ENCODE peak calls at places on chromosomes 4 and X, in six cellular contexts. R is AG04450, E is lower leg skin, L is AG09309, J is small intestine, N is memory B cell. H is an unnamed sample.

GRCh38 chr4:68348577-68348976 is 1.3 kb downstream of the YTHDC1 start:
- DNase-seq in R (no peak), E (no peak), L (no peak), J (no peak), N (no peak), H (no peak)

GRCh38 chrX:46216406-46216805 is 328.8 kb downstream of the ZNF674 start:
- DNase-seq in R (no peak), E (no peak), L (no peak), J (no peak), N (no peak), H (no peak)

GRCh38 chr4:90621080-90621479 is 493.9 kb downstream of the CCSER1 start:
- DNase-seq in R (no peak), E (no peak), L (no peak), J (no peak), N (no peak), H (no peak)

GRCh38 chr4:7734651-7735260 is 204.9 kb downstream of the AFAP1 start:
- DNase-seq in R (no peak), E (no peak), L (no peak), J (no peak), N (no peak), H (no peak)

GRCh38 chrX:56216332-56216731 is 15.8 kb upstream of the KLF8 start:
- DNase-seq in R (no peak), E (no peak), L (no peak), J (no peak), N (no peak), H (no peak)

GRCh38 chr4:138275946-138276621 is 33.9 kb upstream of the SLC7A11 start:
- DNase-seq in R (peak), E (no peak), L (peak), J (no peak), N (no peak), H (no peak)

GRCh38 chr4:141853091-141853734 is 216.8 kb downstream of the IL15 start:
- DNase-seq in R (no peak), E (peak), L (no peak), J (peak), N (no peak), H (no peak)

GRCh38 chr4:44320833-44321232 is 127.8 kb downstream of the KCTD8 start:
- DNase-seq in R (no peak), E (no peak), L (no peak), J (no peak), N (no peak), H (no peak)

GRCh38 chr4:75555294-75556164 is at the start of gene ODAPH:
- DNase-seq in R (no peak), E (no peak), L (no peak), J (peak), N (peak), H (no peak)

GRCh38 chr4:8225704-8226443 is 26.8 kb downstream of the SH3TC1 start:
- DNase-seq in R (no peak), E (no peak), L (no peak), J (no peak), N (no peak), H (no peak)

GRCh38 chr4:32429151-32429550 is 1709.0 kb downstream of the PCDH7 start:
- DNase-seq in R (no peak), E (no peak), L (no peak), J (no peak), N (no peak), H (no peak)

GRCh38 chr4:27635936-27636913 is 775.6 kb downstream of the STIM2 start:
- DNase-seq in R (no peak), E (no peak), L (no peak), J (no peak), N (no peak), H (no peak)

GRCh38 chr4:110586137-110586850 is 36.6 kb downstream of the PITX2 start:
- DNase-seq in R (peak), E (no peak), L (peak), J (peak), N (no peak), H (no peak)

GRCh38 chr4:8330821-8331566 is 61.4 kb downstream of the HTRA3 start:
- DNase-seq in R (no peak), E (no peak), L (no peak), J (no peak), N (no peak), H (no peak)

GRCh38 chr4:6369511-6369910 is 99.9 kb downstream of the WFS1 start:
- DNase-seq in R (no peak), E (no peak), L (no peak), J (no peak), N (no peak), H (no peak)

GRCh38 chr4:99644453-99644852 is 13.2 kb downstream of the C4orf54 start:
- DNase-seq in R (no peak), E (no peak), L (no peak), J (no peak), N (no peak), H (no peak)

GRCh38 chr4:97404876-97405523 is 738.3 kb downstream of the STPG2 start:
- DNase-seq in R (no peak), E (no peak), L (no peak), J (no peak), N (no peak), H (no peak)

GRCh38 chr4:26264109-26264508 is 56.7 kb upstream of the RBPJ start:
- DNase-seq in R (no peak), E (no peak), L (no peak), J (no peak), N (no peak), H (no peak)

GRCh38 chrX:153816821-153817220 is 13.5 kb downstream of the PDZD4 start:
- DNase-seq in R (no peak), E (no peak), L (no peak), J (no peak), N (no peak), H (peak)

GRCh38 chrX:13357925-13358324 is 38.1 kb upstream of the ATXN3L start:
- DNase-seq in R (no peak), E (peak), L (no peak), J (no peak), N (no peak), H (no peak)

GRCh38 chr4:174537634-174538033 is 15.3 kb upstream of the HPGD start:
- DNase-seq in R (no peak), E (no peak), L (no peak), J (no peak), N (no peak), H (no peak)

GRCh38 chr4:3407930-3408792 is 33.6 kb upstream of the HGFAC start:
- DNase-seq in R (no peak), E (no peak), L (no peak), J (no peak), N (no peak), H (peak)

GRCh38 chr4:69874507-69874906 is 14.6 kb upstream of the SULT1E1 start:
- DNase-seq in R (no peak), E (no peak), L (no peak), J (no peak), N (no peak), H (no peak)

GRCh38 chr4:76725039-76725438 is 172.9 kb downstream of the SOWAHB start:
- DNase-seq in R (no peak), E (no peak), L (no peak), J (no peak), N (no peak), H (no peak)

GRCh38 chrX:70998402-70999027 is 67.6 kb upstream of the SLC7A3 start:
- DNase-seq in R (no peak), E (peak), L (no peak), J (peak), N (no peak), H (no peak)

GRCh38 chr4:182825786-182826185 is 91.4 kb downstream of the DCTD start:
- DNase-seq in R (no peak), E (no peak), L (no peak), J (no peak), N (no peak), H (no peak)

GRCh38 chr4:47717173-47717572 is 120.7 kb downstream of the CORIN start:
- DNase-seq in R (no peak), E (no peak), L (no peak), J (no peak), N (no peak), H (no peak)

GRCh38 chr4:81490761-81491160 is 19.1 kb upstream of the RASGEF1B start:
- DNase-seq in R (no peak), E (no peak), L (no peak), J (peak), N (no peak), H (no peak)

GRCh38 chr4:28226962-28227361 is 1366.3 kb downstream of the STIM2 start:
- DNase-seq in R (no peak), E (no peak), L (no peak), J (no peak), N (no peak), H (no peak)

GRCh38 chrX:68647156-68647957 is at the start of gene STARD8:
- DNase-seq in R (no peak), E (no peak), L (no peak), J (no peak), N (no peak), H (no peak)

GRCh38 chr4:105715692-105716278 is 7.2 kb downstream of the GSTCD start:
- DNase-seq in R (no peak), E (no peak), L (no peak), J (peak), N (peak), H (no peak)